ENCODE peak calls at places on chromosomes 2 and 18, in six cellular contexts. One of them, this sample, is unnamed. For H3K36me3 and H3K27me3, the result is how much of the 10 kb centered on the place peaks cover.

GRCh38 chr2:73893764-73894474 is 1.1 kb downstream of the ACTG2 start:
- DNase-seq in cardiac muscle cell: no peak
- DNase-seq in Peyer's patch: no peak
- DNase-seq in adipocyte: no peak
- DNase-seq in aorta: no peak
- DNase-seq in transverse colon: no peak
- DNase-seq in this sample: no peak

GRCh38 chr18:33700513-33700976 is 122.5 kb downstream of the ASXL3 start:
- DNase-seq in cardiac muscle cell: no peak
- DNase-seq in Peyer's patch: no peak
- DNase-seq in adipocyte: no peak
- DNase-seq in aorta: no peak
- DNase-seq in transverse colon: no peak
- DNase-seq in this sample: no peak

GRCh38 chr2:10944799-10945198 is 33.1 kb downstream of the KCNF1 start:
- DNase-seq in cardiac muscle cell: no peak
- DNase-seq in Peyer's patch: no peak
- DNase-seq in adipocyte: no peak
- DNase-seq in aorta: no peak
- DNase-seq in transverse colon: no peak
- DNase-seq in this sample: no peak

GRCh38 chr2:235458839-235459273 is 35.0 kb upstream of the AGAP1 start:
- DNase-seq in cardiac muscle cell: peak
- DNase-seq in Peyer's patch: no peak
- DNase-seq in adipocyte: peak
- DNase-seq in aorta: no peak
- DNase-seq in transverse colon: peak
- DNase-seq in this sample: peak

GRCh38 chr18:2848145-2848878 is 1.5 kb downstream of the EMILIN2 start:
- DNase-seq in cardiac muscle cell: peak
- DNase-seq in Peyer's patch: no peak
- DNase-seq in adipocyte: peak
- DNase-seq in aorta: no peak
- DNase-seq in transverse colon: no peak
- DNase-seq in this sample: no peak

GRCh38 chr2:147076634-147077033 is 768.2 kb upstream of the ACVR2A start:
- DNase-seq in cardiac muscle cell: peak
- DNase-seq in Peyer's patch: no peak
- DNase-seq in adipocyte: peak
- DNase-seq in aorta: no peak
- DNase-seq in transverse colon: no peak
- DNase-seq in this sample: peak

GRCh38 chr2:191907545-191907944 is 60.7 kb upstream of the CAVIN2 start:
- DNase-seq in cardiac muscle cell: no peak
- DNase-seq in Peyer's patch: no peak
- DNase-seq in adipocyte: no peak
- DNase-seq in aorta: no peak
- DNase-seq in transverse colon: no peak
- DNase-seq in this sample: no peak

GRCh38 chr2:191228861-191229260 is 16.3 kb upstream of the MYO1B start:
- DNase-seq in cardiac muscle cell: no peak
- DNase-seq in Peyer's patch: no peak
- DNase-seq in adipocyte: no peak
- DNase-seq in aorta: no peak
- DNase-seq in transverse colon: peak
- DNase-seq in this sample: peak

GRCh38 chr2:43035922-43036321 is 190.5 kb downstream of the ZFP36L2 start:
- DNase-seq in cardiac muscle cell: no peak
- DNase-seq in Peyer's patch: no peak
- DNase-seq in adipocyte: no peak
- DNase-seq in aorta: no peak
- DNase-seq in transverse colon: no peak
- DNase-seq in this sample: no peak

GRCh38 chr2:185998562-185999070 is 260.0 kb downstream of the FSIP2 start:
- DNase-seq in cardiac muscle cell: no peak
- DNase-seq in Peyer's patch: no peak
- DNase-seq in adipocyte: peak
- DNase-seq in aorta: no peak
- DNase-seq in transverse colon: no peak
- DNase-seq in this sample: no peak

GRCh38 chr18:7748252-7749000 is 181.3 kb downstream of the PTPRM start:
- DNase-seq in cardiac muscle cell: no peak
- DNase-seq in Peyer's patch: no peak
- DNase-seq in adipocyte: no peak
- DNase-seq in aorta: no peak
- DNase-seq in transverse colon: no peak
- DNase-seq in this sample: no peak

GRCh38 chr2:70944291-70944690 is 8.6 kb downstream of the ATP6V1B1 start:
- DNase-seq in cardiac muscle cell: no peak
- DNase-seq in Peyer's patch: no peak
- DNase-seq in adipocyte: no peak
- DNase-seq in aorta: no peak
- DNase-seq in transverse colon: no peak
- DNase-seq in this sample: no peak

GRCh38 chr18:12278765-12279682 is 24.9 kb downstream of the CIDEA start:
- DNase-seq in cardiac muscle cell: peak
- DNase-seq in Peyer's patch: peak
- DNase-seq in adipocyte: peak
- DNase-seq in aorta: peak
- DNase-seq in transverse colon: peak
- DNase-seq in this sample: peak

GRCh38 chr2:58006256-58006951 is 40.2 kb upstream of the VRK2 start:
- DNase-seq in cardiac muscle cell: no peak
- DNase-seq in Peyer's patch: no peak
- DNase-seq in adipocyte: no peak
- DNase-seq in aorta: no peak
- DNase-seq in transverse colon: no peak
- DNase-seq in this sample: no peak

GRCh38 chr2:58644992-58645391 is 403.9 kb upstream of the FANCL start:
- DNase-seq in cardiac muscle cell: no peak
- DNase-seq in Peyer's patch: no peak
- DNase-seq in adipocyte: no peak
- DNase-seq in aorta: no peak
- DNase-seq in transverse colon: no peak
- DNase-seq in this sample: no peak

GRCh38 chr2:158816797-158817196 is 21.7 kb downstream of the DAPL1 start:
- DNase-seq in cardiac muscle cell: no peak
- DNase-seq in Peyer's patch: no peak
- DNase-seq in adipocyte: no peak
- DNase-seq in aorta: no peak
- DNase-seq in transverse colon: no peak
- DNase-seq in this sample: peak

GRCh38 chr2:241082338-241083090 is 19.6 kb downstream of the MTERF4 start:
- DNase-seq in cardiac muscle cell: no peak
- DNase-seq in Peyer's patch: no peak
- DNase-seq in adipocyte: no peak
- DNase-seq in aorta: no peak
- DNase-seq in transverse colon: no peak
- DNase-seq in this sample: no peak

GRCh38 chr18:63186520-63186919 is 133.0 kb downstream of the BCL2 start:
- DNase-seq in cardiac muscle cell: no peak
- DNase-seq in Peyer's patch: no peak
- DNase-seq in adipocyte: peak
- DNase-seq in aorta: no peak
- DNase-seq in transverse colon: no peak
- DNase-seq in this sample: no peak

GRCh38 chr2:152166633-152167032 is 8.9 kb downstream of the STAM2 start:
- DNase-seq in cardiac muscle cell: peak
- DNase-seq in Peyer's patch: no peak
- DNase-seq in adipocyte: peak
- DNase-seq in aorta: no peak
- DNase-seq in transverse colon: no peak
- DNase-seq in this sample: no peak

GRCh38 chr18:78996741-78997490 is 17.3 kb downstream of the SALL3 start:
- DNase-seq in cardiac muscle cell: no peak
- DNase-seq in Peyer's patch: no peak
- DNase-seq in adipocyte: no peak
- DNase-seq in aorta: no peak
- DNase-seq in transverse colon: no peak
- DNase-seq in this sample: no peak

GRCh38 chr18:13630869-13631268 is 95.5 kb downstream of the FAM210A start:
- DNase-seq in cardiac muscle cell: no peak
- DNase-seq in Peyer's patch: no peak
- DNase-seq in adipocyte: no peak
- DNase-seq in aorta: no peak
- DNase-seq in transverse colon: no peak
- DNase-seq in this sample: no peak

GRCh38 chr2:218286570-218287459 is 5.5 kb downstream of the TMBIM1 start:
- DNase-seq in cardiac muscle cell: peak
- DNase-seq in Peyer's patch: peak
- DNase-seq in adipocyte: peak
- DNase-seq in aorta: peak
- DNase-seq in transverse colon: peak
- DNase-seq in this sample: peak

GRCh38 chr2:238790126-238790820 is 57.6 kb upstream of the TWIST2 start:
- DNase-seq in cardiac muscle cell: peak
- DNase-seq in Peyer's patch: no peak
- DNase-seq in adipocyte: no peak
- DNase-seq in aorta: no peak
- DNase-seq in transverse colon: no peak
- DNase-seq in this sample: no peak

GRCh38 chr2:176527141-176527901 is 258.1 kb downstream of the MTX2 start:
- DNase-seq in cardiac muscle cell: peak
- DNase-seq in Peyer's patch: no peak
- DNase-seq in adipocyte: no peak
- DNase-seq in aorta: no peak
- DNase-seq in transverse colon: no peak
- DNase-seq in this sample: no peak

GRCh38 chr18:8889479-8889878 is 184.1 kb downstream of the MTCL1 start:
- DNase-seq in cardiac muscle cell: peak
- DNase-seq in Peyer's patch: no peak
- DNase-seq in adipocyte: peak
- DNase-seq in aorta: no peak
- DNase-seq in transverse colon: no peak
- DNase-seq in this sample: no peak

GRCh38 chr2:205889073-205889472 is 196.9 kb downstream of the INO80D start:
- DNase-seq in cardiac muscle cell: peak
- DNase-seq in Peyer's patch: no peak
- DNase-seq in adipocyte: no peak
- DNase-seq in aorta: no peak
- DNase-seq in transverse colon: no peak
- DNase-seq in this sample: no peak

GRCh38 chr2:152627010-152627957 is 90.0 kb downstream of the PRPF40A start:
- DNase-seq in cardiac muscle cell: peak
- DNase-seq in Peyer's patch: no peak
- DNase-seq in adipocyte: peak
- DNase-seq in aorta: no peak
- DNase-seq in transverse colon: no peak
- DNase-seq in this sample: no peak

DNA sequence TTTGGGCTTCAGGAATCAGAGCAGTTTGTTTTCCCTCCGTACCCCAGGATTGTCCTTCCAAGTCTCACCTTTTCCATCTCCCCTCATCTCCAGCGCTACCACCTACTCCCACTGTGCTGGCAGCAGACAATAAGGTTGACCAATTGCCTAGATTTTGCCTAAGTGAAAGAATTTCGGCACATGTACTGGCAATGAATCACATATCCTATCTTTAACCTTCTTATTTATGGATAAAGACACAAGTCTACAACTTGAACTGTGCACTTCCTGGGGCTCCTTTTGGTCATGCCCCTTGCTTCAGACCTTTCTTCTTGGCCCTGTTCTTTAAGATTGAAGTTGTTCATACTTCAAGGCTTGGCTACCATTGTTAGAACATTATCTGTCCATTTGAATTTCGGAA is 71.4 kb downstream of the KCMF1 start:
- DNase-seq in cardiac muscle cell: peak
- DNase-seq in Peyer's patch: no peak
- DNase-seq in adipocyte: no peak
- DNase-seq in aorta: no peak
- DNase-seq in transverse colon: no peak
- DNase-seq in this sample: no peak
- H3K36me3 ChIP-seq in cardiac muscle cell: under half
- H3K36me3 ChIP-seq in Peyer's patch: half or more
- H3K36me3 ChIP-seq in adipocyte: half or more
- H3K36me3 ChIP-seq in aorta: under half
- H3K36me3 ChIP-seq in transverse colon: under half
- H3K36me3 ChIP-seq in this sample: half or more

GRCh38 chr2:8627692-8628085 is 54.2 kb upstream of the ID2 start:
- DNase-seq in cardiac muscle cell: no peak
- DNase-seq in Peyer's patch: no peak
- DNase-seq in adipocyte: no peak
- DNase-seq in aorta: peak
- DNase-seq in transverse colon: peak
- DNase-seq in this sample: no peak
- H3K4me3 ChIP-seq in cardiac muscle cell: no peak
- H3K4me3 ChIP-seq in Peyer's patch: no peak
- H3K4me3 ChIP-seq in adipocyte: no peak
- H3K4me3 ChIP-seq in aorta: no peak
- H3K4me3 ChIP-seq in transverse colon: peak
- H3K4me3 ChIP-seq in this sample: no peak

GRCh38 chr2:108983610-108984009 is 5.4 kb downstream of the EDAR start:
- DNase-seq in cardiac muscle cell: no peak
- DNase-seq in Peyer's patch: no peak
- DNase-seq in adipocyte: no peak
- DNase-seq in aorta: no peak
- DNase-seq in transverse colon: no peak
- DNase-seq in this sample: no peak

GRCh38 chr2:108982259-108982679 is 6.8 kb downstream of the EDAR start:
- DNase-seq in cardiac muscle cell: no peak
- DNase-seq in Peyer's patch: no peak
- DNase-seq in adipocyte: peak
- DNase-seq in aorta: no peak
- DNase-seq in transverse colon: no peak
- DNase-seq in this sample: no peak

GRCh38 chr2:108978709-108979111 is 10.3 kb downstream of the EDAR start:
- DNase-seq in cardiac muscle cell: no peak
- DNase-seq in Peyer's patch: no peak
- DNase-seq in adipocyte: peak
- DNase-seq in aorta: no peak
- DNase-seq in transverse colon: no peak
- DNase-seq in this sample: no peak

GRCh38 chr2:108981846-108982245 is 7.2 kb downstream of the EDAR start:
- DNase-seq in cardiac muscle cell: no peak
- DNase-seq in Peyer's patch: no peak
- DNase-seq in adipocyte: no peak
- DNase-seq in aorta: no peak
- DNase-seq in transverse colon: no peak
- DNase-seq in this sample: no peak

GRCh38 chr2:108980076-108980475 is 8.9 kb downstream of the EDAR start:
- DNase-seq in cardiac muscle cell: no peak
- DNase-seq in Peyer's patch: no peak
- DNase-seq in adipocyte: no peak
- DNase-seq in aorta: no peak
- DNase-seq in transverse colon: no peak
- DNase-seq in this sample: no peak
- H3K27me3 ChIP-seq in cardiac muscle cell: under half
- H3K27me3 ChIP-seq in Peyer's patch: under half
- H3K27me3 ChIP-seq in adipocyte: half or more
- H3K27me3 ChIP-seq in aorta: under half
- H3K27me3 ChIP-seq in transverse colon: under half
- H3K27me3 ChIP-seq in this sample: under half

DNA sequence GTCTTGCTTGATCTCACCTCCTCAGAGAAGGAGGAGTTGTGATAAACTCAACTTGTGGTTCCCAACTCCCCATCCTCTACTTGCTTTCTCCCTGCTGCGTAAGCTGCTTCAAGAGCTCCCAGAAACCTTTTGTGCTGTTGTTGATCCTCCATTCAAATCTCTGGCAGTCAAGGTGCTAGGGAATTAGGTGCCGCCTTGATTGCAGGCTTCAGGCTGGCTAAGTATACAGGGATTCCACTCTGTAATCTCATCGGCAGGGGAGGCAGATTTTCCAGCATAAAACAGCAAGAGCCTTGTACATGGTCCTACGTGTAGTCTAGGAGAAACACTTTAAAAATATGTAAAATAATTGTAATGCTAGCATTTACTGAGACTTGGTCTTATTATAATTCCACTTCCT is 116.2 kb upstream of the DDX18 start:
- DNase-seq in cardiac muscle cell: no peak
- DNase-seq in Peyer's patch: no peak
- DNase-seq in adipocyte: no peak
- DNase-seq in aorta: no peak
- DNase-seq in transverse colon: no peak
- DNase-seq in this sample: no peak
- H3K36me3 ChIP-seq in cardiac muscle cell: under half
- H3K36me3 ChIP-seq in Peyer's patch: under half
- H3K36me3 ChIP-seq in adipocyte: under half
- H3K36me3 ChIP-seq in aorta: under half
- H3K36me3 ChIP-seq in transverse colon: under half
- H3K36me3 ChIP-seq in this sample: under half

This sample was measured in MG63.